ENCODE peak calls at places on chromosomes 2 and 18, in nine cellular contexts. One of them, this sample, is unnamed.
A peak's percentile ranks its signal among the peaks of the same experiment; 100 is the strongest.

GRCh38 chr2:82391386-82391785 is 2067.7 kb downstream of the SUCLG1 start:
- DNase-seq in neural progenitor cell: no peak
- DNase-seq in SK-N-SH: no peak
- DNase-seq in GM23338: no peak
- DNase-seq in HCT116: no peak
- DNase-seq in MM.1S: no peak
- DNase-seq in hepatocyte: no peak
- DNase-seq in OCI-LY7: no peak
- DNase-seq in PC-3: no peak
- DNase-seq in this sample: no peak

GRCh38 chr2:237594514-237594871 is 4.0 kb upstream of the RAB17 start:
- DNase-seq in neural progenitor cell: no peak
- DNase-seq in SK-N-SH: no peak
- DNase-seq in GM23338: no peak
- DNase-seq in HCT116: no peak
- DNase-seq in MM.1S: no peak
- DNase-seq in hepatocyte: peak; percentile 70
- DNase-seq in OCI-LY7: no peak
- DNase-seq in PC-3: no peak
- DNase-seq in this sample: no peak

GRCh38 chr2:45554073-45554742 is 56.9 kb downstream of the SRBD1 start:
- DNase-seq in neural progenitor cell: no peak
- DNase-seq in SK-N-SH: no peak
- DNase-seq in GM23338: peak; percentile 19
- DNase-seq in HCT116: no peak
- DNase-seq in MM.1S: no peak
- DNase-seq in hepatocyte: no peak
- DNase-seq in OCI-LY7: no peak
- DNase-seq in PC-3: no peak
- DNase-seq in this sample: peak; percentile 67

GRCh38 chr2:80489718-80490117 is 185.2 kb upstream of the LRRTM1 start:
- DNase-seq in neural progenitor cell: no peak
- DNase-seq in SK-N-SH: no peak
- DNase-seq in GM23338: no peak
- DNase-seq in HCT116: no peak
- DNase-seq in MM.1S: no peak
- DNase-seq in hepatocyte: no peak
- DNase-seq in OCI-LY7: no peak
- DNase-seq in PC-3: peak; percentile 83
- DNase-seq in this sample: peak; percentile 59

GRCh38 chr2:64277101-64277849 is 133.1 kb upstream of the PELI1 start:
- DNase-seq in neural progenitor cell: no peak
- DNase-seq in SK-N-SH: no peak
- DNase-seq in GM23338: peak; percentile 91
- DNase-seq in HCT116: no peak
- DNase-seq in MM.1S: no peak
- DNase-seq in hepatocyte: no peak
- DNase-seq in OCI-LY7: peak; percentile 15
- DNase-seq in PC-3: peak; percentile 67
- DNase-seq in this sample: peak; percentile 26

GRCh38 chr2:142865924-142866323 is 11.5 kb upstream of the KYNU start:
- DNase-seq in neural progenitor cell: no peak
- DNase-seq in SK-N-SH: no peak
- DNase-seq in GM23338: no peak
- DNase-seq in HCT116: no peak
- DNase-seq in MM.1S: peak; percentile 55
- DNase-seq in hepatocyte: no peak
- DNase-seq in OCI-LY7: peak; percentile 53
- DNase-seq in PC-3: no peak
- DNase-seq in this sample: peak; percentile 2

GRCh38 chr2:174002679-174003078 is 37.5 kb upstream of the SP3 start:
- DNase-seq in neural progenitor cell: no peak
- DNase-seq in SK-N-SH: no peak
- DNase-seq in GM23338: no peak
- DNase-seq in HCT116: no peak
- DNase-seq in MM.1S: no peak
- DNase-seq in hepatocyte: no peak
- DNase-seq in OCI-LY7: no peak
- DNase-seq in PC-3: no peak
- DNase-seq in this sample: no peak

GRCh38 chr2:216391401-216391800 is 19.1 kb upstream of the MARCHF4 start:
- DNase-seq in neural progenitor cell: no peak
- DNase-seq in SK-N-SH: no peak
- DNase-seq in GM23338: no peak
- DNase-seq in HCT116: no peak
- DNase-seq in MM.1S: no peak
- DNase-seq in hepatocyte: no peak
- DNase-seq in OCI-LY7: no peak
- DNase-seq in PC-3: peak; percentile 32
- DNase-seq in this sample: peak; percentile 17

GRCh38 chr18:30183766-30184165 is 858.8 kb downstream of the DSC3 start:
- DNase-seq in neural progenitor cell: no peak
- DNase-seq in SK-N-SH: no peak
- DNase-seq in GM23338: no peak
- DNase-seq in HCT116: no peak
- DNase-seq in MM.1S: no peak
- DNase-seq in hepatocyte: no peak
- DNase-seq in OCI-LY7: no peak
- DNase-seq in PC-3: no peak
- DNase-seq in this sample: no peak

GRCh38 chr2:151334082-151334815 is 23.1 kb upstream of the TNFAIP6 start:
- DNase-seq in neural progenitor cell: no peak
- DNase-seq in SK-N-SH: peak; percentile 49
- DNase-seq in GM23338: no peak
- DNase-seq in HCT116: no peak
- DNase-seq in MM.1S: no peak
- DNase-seq in hepatocyte: peak; percentile 22
- DNase-seq in OCI-LY7: no peak
- DNase-seq in PC-3: peak; percentile 68
- DNase-seq in this sample: peak; percentile 92

GRCh38 chr2:86675611-86676015 is 44.5 kb upstream of the RMND5A start:
- DNase-seq in neural progenitor cell: no peak
- DNase-seq in SK-N-SH: no peak
- DNase-seq in GM23338: peak; percentile 46
- DNase-seq in HCT116: peak; percentile 38
- DNase-seq in MM.1S: peak; percentile 19
- DNase-seq in hepatocyte: peak; percentile 21
- DNase-seq in OCI-LY7: peak; percentile 13
- DNase-seq in PC-3: peak; percentile 60
- DNase-seq in this sample: no peak

GRCh38 chr2:10135296-10136089 is 13.0 kb downstream of the RRM2 start:
- DNase-seq in neural progenitor cell: no peak
- DNase-seq in SK-N-SH: no peak
- DNase-seq in GM23338: no peak
- DNase-seq in HCT116: no peak
- DNase-seq in MM.1S: no peak
- DNase-seq in hepatocyte: no peak
- DNase-seq in OCI-LY7: no peak
- DNase-seq in PC-3: peak; percentile 41
- DNase-seq in this sample: peak; percentile 86

GRCh38 chr2:168699834-168700417 is 102.5 kb upstream of the NOSTRIN start:
- DNase-seq in neural progenitor cell: no peak
- DNase-seq in SK-N-SH: peak; percentile 33
- DNase-seq in GM23338: no peak
- DNase-seq in HCT116: no peak
- DNase-seq in MM.1S: no peak
- DNase-seq in hepatocyte: peak; percentile 80
- DNase-seq in OCI-LY7: no peak
- DNase-seq in PC-3: no peak
- DNase-seq in this sample: peak; percentile 23

GRCh38 chr2:62801110-62801509 is 95.6 kb downstream of the EHBP1 start:
- DNase-seq in neural progenitor cell: no peak
- DNase-seq in SK-N-SH: no peak
- DNase-seq in GM23338: no peak
- DNase-seq in HCT116: no peak
- DNase-seq in MM.1S: no peak
- DNase-seq in hepatocyte: no peak
- DNase-seq in OCI-LY7: no peak
- DNase-seq in PC-3: no peak
- DNase-seq in this sample: no peak
- H2AFZ ChIP-seq in neural progenitor cell: no peak overlapping the region
- H2AFZ ChIP-seq in SK-N-SH: no peak overlapping the region
- H2AFZ ChIP-seq in GM23338: no peak overlapping the region
- H2AFZ ChIP-seq in HCT116: no peak overlapping the region
- H2AFZ ChIP-seq in MM.1S: no peak overlapping the region
- H2AFZ ChIP-seq in hepatocyte: no peak overlapping the region
- H2AFZ ChIP-seq in OCI-LY7: no peak overlapping the region
- H2AFZ ChIP-seq in PC-3: no peak overlapping the region
- H2AFZ ChIP-seq in this sample: no peak overlapping the region

GRCh38 chr2:230312638-230313037 is 14.4 kb upstream of the SP140L start:
- DNase-seq in neural progenitor cell: peak; percentile 19
- DNase-seq in SK-N-SH: no peak
- DNase-seq in GM23338: no peak
- DNase-seq in HCT116: no peak
- DNase-seq in MM.1S: no peak
- DNase-seq in hepatocyte: no peak
- DNase-seq in OCI-LY7: no peak
- DNase-seq in PC-3: peak; percentile 44
- DNase-seq in this sample: peak; percentile 52
- TF ChIP-seq EZH2phosphoT487 in neural progenitor cell: no peak
- TF ChIP-seq EZH2phosphoT487 in SK-N-SH: no peak
- TF ChIP-seq EZH2phosphoT487 in GM23338: no peak
- TF ChIP-seq EZH2phosphoT487 in HCT116: no peak
- TF ChIP-seq EZH2phosphoT487 in MM.1S: no peak
- TF ChIP-seq EZH2phosphoT487 in hepatocyte: no peak
- TF ChIP-seq EZH2phosphoT487 in OCI-LY7: no peak
- TF ChIP-seq EZH2phosphoT487 in PC-3: no peak
- TF ChIP-seq EZH2phosphoT487 in this sample: no peak

DNA sequence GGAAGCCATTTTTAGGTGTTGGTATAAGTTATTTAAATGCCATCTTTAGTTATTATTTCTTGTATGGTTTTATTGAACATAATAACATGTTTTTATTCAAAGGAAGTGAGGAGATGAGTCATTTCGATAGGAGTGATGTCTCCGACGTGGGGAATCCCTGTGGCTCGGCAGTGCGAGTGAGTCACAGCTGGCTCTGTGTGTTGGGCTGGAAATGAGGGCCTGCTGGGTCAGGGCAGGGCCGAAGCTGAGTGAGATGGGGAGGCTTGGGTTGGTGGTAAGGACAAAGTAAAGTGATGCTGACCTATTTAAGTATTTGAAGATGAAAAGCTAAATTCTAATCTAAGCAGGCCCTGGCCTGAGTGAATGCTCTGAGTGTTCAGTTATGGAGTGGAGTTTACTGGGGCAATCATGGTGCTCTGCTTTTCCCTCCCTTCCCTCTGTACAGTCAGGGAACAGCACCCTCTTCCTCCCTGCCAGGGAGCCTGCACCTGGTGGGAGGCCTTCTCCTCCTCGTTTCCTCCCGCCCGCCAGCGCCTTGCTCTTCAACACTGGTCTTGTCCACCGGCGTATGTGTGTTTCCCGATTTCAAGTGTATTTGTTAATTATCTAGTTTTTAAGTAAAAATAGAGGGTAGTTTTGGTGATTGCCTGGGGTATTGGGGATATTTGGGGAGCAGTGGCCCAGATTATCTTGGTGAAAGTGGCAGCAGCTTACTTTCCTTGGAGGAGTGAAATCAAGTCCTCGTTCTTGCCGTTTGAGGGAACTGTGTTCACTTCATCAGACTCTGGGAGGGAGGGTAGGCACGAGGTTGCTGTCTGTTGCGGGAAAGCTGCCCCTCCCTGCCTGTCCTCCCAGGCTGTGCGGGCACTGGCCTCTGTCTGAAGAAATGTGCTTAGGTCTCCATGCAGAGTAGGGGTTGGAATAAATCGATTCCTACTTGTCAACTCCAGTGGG is 157.0 kb downstream of the LDLRAD4 start:
- DNase-seq in neural progenitor cell: no peak
- DNase-seq in SK-N-SH: no peak
- DNase-seq in GM23338: no peak
- DNase-seq in HCT116: peak; percentile 48
- DNase-seq in MM.1S: no peak
- DNase-seq in hepatocyte: peak; percentile 57
- DNase-seq in OCI-LY7: no peak
- DNase-seq in PC-3: peak; percentile 78
- DNase-seq in this sample: peak; percentile 96
- H2AFZ ChIP-seq in neural progenitor cell: no peak overlapping the region
- H2AFZ ChIP-seq in SK-N-SH: no peak overlapping the region
- H2AFZ ChIP-seq in GM23338: no peak overlapping the region
- H2AFZ ChIP-seq in HCT116: peak overlapping the region; percentile 28
- H2AFZ ChIP-seq in MM.1S: no peak overlapping the region
- H2AFZ ChIP-seq in hepatocyte: no peak overlapping the region
- H2AFZ ChIP-seq in OCI-LY7: no peak overlapping the region
- H2AFZ ChIP-seq in PC-3: no peak overlapping the region
- H2AFZ ChIP-seq in this sample: no peak overlapping the region

GRCh38 chr2:120288016-120288373 is 35.3 kb downstream of the RALB start:
- DNase-seq in neural progenitor cell: no peak
- DNase-seq in SK-N-SH: no peak
- DNase-seq in GM23338: no peak
- DNase-seq in HCT116: no peak
- DNase-seq in MM.1S: no peak
- DNase-seq in hepatocyte: no peak
- DNase-seq in OCI-LY7: no peak
- DNase-seq in PC-3: no peak
- DNase-seq in this sample: no peak
- TF ChIP-seq EZH2phosphoT487 in neural progenitor cell: no peak
- TF ChIP-seq EZH2phosphoT487 in SK-N-SH: no peak
- TF ChIP-seq EZH2phosphoT487 in GM23338: no peak
- TF ChIP-seq EZH2phosphoT487 in HCT116: no peak
- TF ChIP-seq EZH2phosphoT487 in MM.1S: no peak
- TF ChIP-seq EZH2phosphoT487 in hepatocyte: no peak
- TF ChIP-seq EZH2phosphoT487 in OCI-LY7: no peak
- TF ChIP-seq EZH2phosphoT487 in PC-3: no peak
- TF ChIP-seq EZH2phosphoT487 in this sample: no peak

GRCh38 chr18:68519341-68519740 is 195.6 kb downstream of the TMX3 start:
- DNase-seq in neural progenitor cell: no peak
- DNase-seq in SK-N-SH: no peak
- DNase-seq in GM23338: no peak
- DNase-seq in HCT116: no peak
- DNase-seq in MM.1S: no peak
- DNase-seq in hepatocyte: no peak
- DNase-seq in OCI-LY7: no peak
- DNase-seq in PC-3: no peak
- DNase-seq in this sample: no peak

GRCh38 chr18:68520406-68521075 is 194.4 kb downstream of the TMX3 start:
- DNase-seq in neural progenitor cell: no peak
- DNase-seq in SK-N-SH: no peak
- DNase-seq in GM23338: no peak
- DNase-seq in HCT116: no peak
- DNase-seq in MM.1S: no peak
- DNase-seq in hepatocyte: no peak
- DNase-seq in OCI-LY7: no peak
- DNase-seq in PC-3: peak; percentile 76
- DNase-seq in this sample: peak; percentile 45
- H2AFZ ChIP-seq in neural progenitor cell: no peak overlapping the region
- H2AFZ ChIP-seq in SK-N-SH: peak overlapping the region; percentile 55
- H2AFZ ChIP-seq in GM23338: no peak overlapping the region
- H2AFZ ChIP-seq in HCT116: no peak overlapping the region
- H2AFZ ChIP-seq in MM.1S: no peak overlapping the region
- H2AFZ ChIP-seq in hepatocyte: no peak overlapping the region
- H2AFZ ChIP-seq in OCI-LY7: no peak overlapping the region
- H2AFZ ChIP-seq in PC-3: no peak overlapping the region
- H2AFZ ChIP-seq in this sample: no peak overlapping the region

This sample was measured in GM23248.